ENCODE peak calls at places on chromosomes 3 and 15, in eight cellular contexts. Z is Peyer's patch, R is esophagus squamous epithelium, H is suprapubic skin, P is fibroblast of lung, S is tibial nerve, N is sigmoid colon, G is spleen. C is an unnamed sample.

GRCh38 chr3:123068227-123069020 is 1.6 kb downstream of the PDIA5 start:
- DNase-seq in S (no peak), H (no peak), P (no peak), N (no peak), G (no peak), R (no peak), Z (no peak), C (no peak)

GRCh38 chr3:187125319-187126031 is 13.8 kb downstream of the RPL39L start:
- DNase-seq in G (no peak), P (no peak), N (no peak), H (no peak), R (no peak), S (no peak), Z (no peak), C (no peak)

GRCh38 chr15:92049290-92050008 is 195.9 kb downstream of the SLCO3A1 start:
- DNase-seq in N (no peak), G (no peak), H (no peak), S (no peak), Z (no peak), R (no peak), P (no peak), C (no peak)

GRCh38 chr3:167909443-167910287 is 174.1 kb downstream of the SERPINI1 start:
- DNase-seq in N (no peak), Z (no peak), S (no peak), G (no peak), P (no peak), H (no peak), R (no peak), C (no peak)

GRCh38 chr3:141754032-141754431 is 9.2 kb upstream of the GRK7 start:
- DNase-seq in G (no peak), P (no peak), R (no peak), N (no peak), H (no peak), Z (no peak), S (no peak), C (no peak)

GRCh38 chr15:43998607-43999006 is 171.8 kb downstream of the WDR76 start:
- DNase-seq in S (no peak), R (no peak), G (no peak), P (peak; percentile 78), N (no peak), Z (peak; percentile 52), H (no peak), C (no peak)

GRCh38 chr15:85745525-85745924 is 49.2 kb downstream of the KLHL25 start:
- DNase-seq in S (no peak), H (peak; percentile 45), P (no peak), Z (no peak), N (peak; percentile 57), R (no peak), G (peak; percentile 59), C (no peak)

GRCh38 chr3:88324788-88325187 is 175.0 kb downstream of the C3orf38 start:
- DNase-seq in G (no peak), P (no peak), Z (no peak), R (no peak), H (no peak), N (no peak), S (no peak), C (no peak)

GRCh38 chr3:184645304-184645703 is 66.6 kb downstream of the MAGEF1 start:
- DNase-seq in N (no peak), G (no peak), P (no peak), Z (no peak), R (no peak), H (no peak), S (no peak), C (no peak)

GRCh38 chr15:59105839-59106238 is 893 bp downstream of the CCNB2 start:
- DNase-seq in S (no peak), R (no peak), G (no peak), P (no peak), H (no peak), Z (no peak), N (no peak), C (no peak)

GRCh38 chr3:168782193-168782592 is 686.5 kb upstream of the GOLIM4 start:
- DNase-seq in P (no peak), H (no peak), N (no peak), G (no peak), R (no peak), S (no peak), Z (no peak), C (no peak)

GRCh38 chr3:157174265-157174615 is 14.3 kb upstream of the CCNL1 start:
- DNase-seq in Z (no peak), H (no peak), G (peak; percentile 88), S (no peak), N (peak; percentile 71), R (no peak), P (no peak), C (no peak)

GRCh38 chr15:29554531-29554930 is 267.7 kb downstream of the TJP1 start:
- DNase-seq in N (no peak), Z (no peak), H (no peak), S (no peak), G (no peak), R (no peak), P (no peak), C (no peak)

GRCh38 chr15:58795825-58796224 is 24.7 kb downstream of the MINDY2 start:
- DNase-seq in R (no peak), S (no peak), G (no peak), P (no peak), N (no peak), Z (no peak), H (no peak), C (no peak)

GRCh38 chr3:151404316-151404715 is 19.8 kb upstream of the P2RY12 start:
- DNase-seq in N (no peak), R (no peak), G (no peak), S (no peak), H (no peak), P (peak; percentile 84), Z (no peak), C (no peak)

GRCh38 chr3:21892104-21892503 is 141.1 kb upstream of the ZNF385D start:
- DNase-seq in N (no peak), H (no peak), R (no peak), Z (no peak), P (no peak), G (no peak), S (no peak), C (no peak)

GRCh38 chr3:146498002-146498736 is 28.8 kb upstream of the PLSCR2 start:
- DNase-seq in H (no peak), Z (no peak), R (no peak), N (no peak), S (no peak), G (no peak), P (no peak), C (no peak)

GRCh38 chr3:100706365-100706764 is 2.9 kb upstream of the TFG start:
- DNase-seq in G (no peak), Z (no peak), P (peak; percentile 24), H (no peak), S (no peak), R (no peak), N (no peak), C (no peak)

DNA sequence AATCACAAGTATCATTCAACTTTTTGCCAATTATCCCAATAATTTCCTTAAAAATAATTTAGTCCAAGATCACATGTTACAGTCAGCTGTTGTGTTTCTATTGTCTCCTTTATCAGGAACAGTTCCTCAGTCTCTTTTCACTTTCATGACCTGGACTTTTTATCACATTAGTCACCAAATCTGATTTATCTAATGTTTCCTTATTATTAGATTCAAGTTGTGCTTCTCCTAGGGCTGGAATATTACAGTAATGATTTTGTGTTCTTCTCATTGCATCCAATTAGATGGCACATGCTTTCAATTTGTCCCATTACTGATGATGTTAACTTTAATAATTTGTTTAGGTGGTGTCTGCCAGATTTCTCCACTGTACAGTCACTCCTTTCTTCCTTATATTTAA is 66.3 kb upstream of the DCBLD2 start:
- DNase-seq in G (no peak), H (no peak), N (no peak), Z (no peak), R (no peak), S (no peak), P (no peak), C (no peak)
- H3K4me1 ChIP-seq in G (no peaks in the 10 kb centered on the region), H (no peaks in the 10 kb centered on the region), N (no peaks in the 10 kb centered on the region), Z (no peaks in the 10 kb centered on the region), R (no peaks in the 10 kb centered on the region), S (no peaks in the 10 kb centered on the region), P (peaks cover 19% of the 10 kb centered on the region), C (no peaks in the 10 kb centered on the region)

GRCh38 chr3:126085276-126085675 is 1.4 kb upstream of the SLC41A3 start:
- DNase-seq in P (no peak), N (no peak), R (no peak), G (no peak), S (no peak), H (no peak), Z (no peak), C (no peak)
- H3K9me3 ChIP-seq in P (no peaks in the 10 kb centered on the region), N (no peaks in the 10 kb centered on the region), R (no peaks in the 10 kb centered on the region), G (no peaks in the 10 kb centered on the region), S (no peaks in the 10 kb centered on the region), H (no peaks in the 10 kb centered on the region), Z (no peaks in the 10 kb centered on the region), C (no peaks in the 10 kb centered on the region)

DNA sequence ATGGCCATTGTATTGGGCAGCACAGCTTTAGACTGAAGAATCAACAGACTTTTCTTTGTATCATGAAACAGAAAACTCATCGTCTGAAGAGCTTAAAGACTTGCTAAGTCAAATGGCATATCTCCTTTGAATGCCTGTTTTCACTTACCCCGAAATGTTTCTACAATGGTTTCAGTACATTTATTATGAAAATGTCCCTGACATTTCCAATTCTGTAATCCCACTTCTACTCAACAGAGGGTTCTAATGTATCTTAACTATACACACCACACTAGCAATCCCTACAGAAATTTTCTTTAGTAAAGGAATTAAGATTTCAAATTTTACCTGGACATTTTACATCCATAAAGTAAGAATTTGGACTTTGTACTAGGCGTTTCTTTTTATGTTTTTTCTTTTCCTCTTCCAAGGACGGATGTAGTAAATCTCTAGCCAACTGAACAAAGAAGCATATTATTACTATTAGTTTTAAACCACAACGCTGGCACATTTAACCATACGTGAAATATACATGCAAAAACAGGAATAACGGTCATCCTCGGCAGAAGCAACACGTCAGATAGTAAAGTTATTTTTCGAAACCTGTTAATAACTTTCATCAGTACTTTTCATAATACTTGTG is 1.1 kb downstream of the RPS27L start:
- DNase-seq in R (no peak), G (no peak), S (no peak), H (no peak), P (peak; percentile 18), Z (no peak), N (no peak), C (no peak)
- TF ChIP-seq CTCF in R (no peak), G (no peak), S (no peak), H (no peak), P (no peak), Z (no peak), N (no peak), C (no peak)

GRCh38 chr3:46927718-46928073 is 48.8 kb downstream of the CCDC12 start:
- DNase-seq in R (no peak), G (no peak), N (no peak), H (peak; percentile 39), P (no peak), Z (peak; percentile 25), S (no peak), C (peak; percentile 7)

GRCh38 chr3:46929324-46929723 is 47.2 kb downstream of the CCDC12 start:
- DNase-seq in R (no peak), G (peak; percentile 74), N (peak; percentile 54), H (peak; percentile 59), P (no peak), Z (peak; percentile 72), S (no peak), C (peak; percentile 73)

GRCh38 chr3:46926447-46926846 is 48.9 kb downstream of the PTH1R start:
- DNase-seq in P (no peak), H (peak; percentile 30), N (peak; percentile 44), R (no peak), Z (peak; percentile 46), S (no peak), G (peak; percentile 73), C (no peak)

GRCh38 chr3:46926871-46927717 is 49.5 kb downstream of the CCDC12 start:
- DNase-seq in R (no peak), Z (peak; percentile 60), N (peak; percentile 61), P (no peak), H (peak; percentile 62), S (no peak), G (peak; percentile 87), C (no peak)

GRCh38 chr3:46928297-46928696 is 48.2 kb downstream of the CCDC12 start:
- DNase-seq in S (no peak), Z (no peak), P (no peak), G (no peak), N (no peak), R (no peak), H (no peak), C (no peak)
- H3K4me1 ChIP-seq in S (peaks cover 89% of the 10 kb centered on the region), Z (peaks cover 76% of the 10 kb centered on the region), P (peaks cover 22% of the 10 kb centered on the region), G (peaks cover 99% of the 10 kb centered on the region), N (peaks cover 95% of the 10 kb centered on the region), R (peaks cover 83% of the 10 kb centered on the region), H (peaks cover 71% of the 10 kb centered on the region), C (peaks cover 61% of the 10 kb centered on the region)